ENCODE peak calls at places on chromosomes 12 and 14, in ten cellular contexts. Q is stimulated activated CD8-positive, alpha-beta memory T cell treated with anti-CD3 and anti-CD28 coated beads, Interleukin-15, amount 100 ng/mL, for 48 hours; O is OCI-LY7; I is NCI-H1694 treated with DMSO at 0.1 percent for 48 hours; W is iris pigment epithelial cell; P is CD8-positive, alpha-beta memory T cell; G is body of pancreas; N is upper lobe of left lung; H is coronary artery; M is LoVo. F is an unnamed sample.

GRCh38 chr14:72958548-72958947 is 32.3 kb downstream of the DCAF4 start:
- DNase-seq in Q (no peak), O (no peak), I (no peak), W (no peak), P (no peak), G (no peak), N (no peak), H (no peak), M (no peak), F (no peak)

GRCh38 chr12:111180830-111181726 is 187.8 kb downstream of the PHETA1 start:
- DNase-seq in Q (no peak), O (no peak), I (peak), W (peak), P (no peak), G (peak), N (peak), H (no peak), M (no peak), F (peak)

GRCh38 chr14:44149597-44149996 is 357.5 kb downstream of the FSCB start:
- DNase-seq in Q (no peak), O (peak), I (peak), W (no peak), P (no peak), G (no peak), N (no peak), H (no peak), M (peak), F (no peak)

GRCh38 chr12:24135158-24135850 is 185.8 kb upstream of the SOX5 start:
- DNase-seq in Q (no peak), O (no peak), I (no peak), W (no peak), P (no peak), G (no peak), N (no peak), H (no peak), M (no peak), F (no peak)

GRCh38 chr14:75542585-75543091 is 20.4 kb downstream of the BATF start:
- DNase-seq in Q (peak), O (peak), I (no peak), W (peak), P (peak), G (peak), N (peak), H (no peak), M (no peak), F (peak)

GRCh38 chr12:107372229-107372658 is 278.9 kb upstream of the CRY1 start:
- DNase-seq in Q (no peak), O (peak), I (no peak), W (peak), P (peak), G (no peak), N (no peak), H (no peak), M (no peak), F (no peak)

GRCh38 chr12:131105736-131106356 is 152.1 kb downstream of the ADGRD1 start:
- DNase-seq in Q (peak), O (no peak), I (no peak), W (no peak), P (peak), G (no peak), N (peak), H (no peak), M (no peak), F (no peak)

GRCh38 chr12:86376052-86376451 is 119.9 kb upstream of the MGAT4C start:
- DNase-seq in Q (no peak), O (no peak), I (peak), W (no peak), P (no peak), G (peak), N (no peak), H (no peak), M (no peak), F (no peak)

GRCh38 chr14:95727084-95727700 is 13.3 kb upstream of the TCL1A start:
- DNase-seq in Q (no peak), O (no peak), I (no peak), W (no peak), P (no peak), G (peak), N (no peak), H (no peak), M (no peak), F (no peak)

GRCh38 chr14:61927521-61927920 is 165.3 kb downstream of the SNAPC1 start:
- DNase-seq in Q (no peak), O (no peak), I (no peak), W (peak), P (no peak), G (no peak), N (no peak), H (no peak), M (no peak), F (no peak)

GRCh38 chr14:22471545-22472121 is 117.4 kb downstream of the DAD1 start:
- DNase-seq in Q (no peak), O (peak), I (no peak), W (peak), P (no peak), G (peak), N (peak), H (no peak), M (no peak), F (peak)